ENCODE peak calls at places on chromosomes 3 and 15, in eight cellular contexts. One of them, this sample, is unnamed.

GRCh38 chr3:140942221-140943104 is 827 bp downstream of the SLC25A36 start:
- DNase-seq in left lung: peak; percentile 59
- DNase-seq in fibroblast of mammary gland: peak; percentile 60
- DNase-seq in HFF-Myc: no peak
- DNase-seq in cardiac fibroblast: peak; percentile 66
- DNase-seq in spleen: peak; percentile 91
- DNase-seq in neural progenitor cell: peak; percentile 92
- DNase-seq in right atrium auricular region: peak; percentile 61
- DNase-seq in this sample: no peak

GRCh38 chr3:66276705-66277274 is 56.0 kb downstream of the SLC25A26 start:
- DNase-seq in fibroblast of mammary gland: peak; percentile 79
- DNase-seq in HFF-Myc: peak; percentile 62
- DNase-seq in right atrium auricular region: no peak
- DNase-seq in spleen: no peak
- DNase-seq in left lung: no peak
- DNase-seq in neural progenitor cell: peak; percentile 74
- DNase-seq in cardiac fibroblast: peak; percentile 88
- DNase-seq in this sample: no peak

GRCh38 chr3:180770639-180771038 is 91.3 kb upstream of the CCDC39 start:
- DNase-seq in left lung: no peak
- DNase-seq in cardiac fibroblast: no peak
- DNase-seq in spleen: no peak
- DNase-seq in right atrium auricular region: no peak
- DNase-seq in fibroblast of mammary gland: no peak
- DNase-seq in HFF-Myc: no peak
- DNase-seq in neural progenitor cell: no peak
- DNase-seq in this sample: no peak

GRCh38 chr3:81758275-81758674 is 3.2 kb downstream of the GBE1 start:
- DNase-seq in left lung: no peak
- DNase-seq in neural progenitor cell: no peak
- DNase-seq in fibroblast of mammary gland: peak; percentile 93
- DNase-seq in spleen: no peak
- DNase-seq in cardiac fibroblast: peak; percentile 83
- DNase-seq in right atrium auricular region: no peak
- DNase-seq in HFF-Myc: peak; percentile 41
- DNase-seq in this sample: no peak

GRCh38 chr15:37093480-37094410 is 6.6 kb downstream of the MEIS2 start:
- DNase-seq in left lung: no peak
- DNase-seq in HFF-Myc: no peak
- DNase-seq in cardiac fibroblast: peak; percentile 84
- DNase-seq in spleen: no peak
- DNase-seq in right atrium auricular region: no peak
- DNase-seq in fibroblast of mammary gland: peak; percentile 85
- DNase-seq in neural progenitor cell: no peak
- DNase-seq in this sample: no peak

GRCh38 chr15:99762288-99762687 is 29.1 kb upstream of the LYSMD4 start:
- DNase-seq in right atrium auricular region: no peak
- DNase-seq in HFF-Myc: no peak
- DNase-seq in fibroblast of mammary gland: peak; percentile 3
- DNase-seq in neural progenitor cell: no peak
- DNase-seq in spleen: no peak
- DNase-seq in cardiac fibroblast: no peak
- DNase-seq in left lung: no peak
- DNase-seq in this sample: no peak

GRCh38 chr3:377158-377561 is 180.6 kb downstream of the CHL1 start:
- DNase-seq in left lung: no peak
- DNase-seq in neural progenitor cell: peak; percentile 31
- DNase-seq in HFF-Myc: no peak
- DNase-seq in right atrium auricular region: no peak
- DNase-seq in cardiac fibroblast: peak; percentile 26
- DNase-seq in fibroblast of mammary gland: peak; percentile 62
- DNase-seq in spleen: no peak
- DNase-seq in this sample: no peak

GRCh38 chr15:91100561-91101355 is 701 bp downstream of the SV2B start:
- DNase-seq in right atrium auricular region: no peak
- DNase-seq in neural progenitor cell: peak; percentile 23
- DNase-seq in left lung: no peak
- DNase-seq in HFF-Myc: no peak
- DNase-seq in cardiac fibroblast: peak; percentile 25
- DNase-seq in spleen: no peak
- DNase-seq in fibroblast of mammary gland: peak; percentile 14
- DNase-seq in this sample: no peak

GRCh38 chr3:16239082-16239770 is 25.5 kb downstream of the DPH3 start:
- DNase-seq in fibroblast of mammary gland: peak; percentile 37
- DNase-seq in HFF-Myc: no peak
- DNase-seq in cardiac fibroblast: peak; percentile 41
- DNase-seq in spleen: peak; percentile 53
- DNase-seq in neural progenitor cell: no peak
- DNase-seq in left lung: peak; percentile 47
- DNase-seq in right atrium auricular region: no peak
- DNase-seq in this sample: no peak

GRCh38 chr3:183018416-183019192 is 38.3 kb upstream of the DCUN1D1 start:
- DNase-seq in fibroblast of mammary gland: no peak
- DNase-seq in neural progenitor cell: no peak
- DNase-seq in left lung: no peak
- DNase-seq in right atrium auricular region: no peak
- DNase-seq in cardiac fibroblast: no peak
- DNase-seq in HFF-Myc: no peak
- DNase-seq in spleen: no peak
- DNase-seq in this sample: no peak

GRCh38 chr3:188326111-188326510 is 172.2 kb downstream of the LPP start:
- DNase-seq in spleen: no peak
- DNase-seq in HFF-Myc: no peak
- DNase-seq in right atrium auricular region: no peak
- DNase-seq in neural progenitor cell: no peak
- DNase-seq in fibroblast of mammary gland: no peak
- DNase-seq in cardiac fibroblast: peak; percentile 59
- DNase-seq in left lung: no peak
- DNase-seq in this sample: no peak

GRCh38 chr3:150765949-150766720 is 3.2 kb upstream of the SIAH2 start:
- DNase-seq in spleen: no peak
- DNase-seq in cardiac fibroblast: no peak
- DNase-seq in neural progenitor cell: peak; percentile 54
- DNase-seq in fibroblast of mammary gland: peak; percentile 63
- DNase-seq in HFF-Myc: peak; percentile 21
- DNase-seq in left lung: no peak
- DNase-seq in right atrium auricular region: no peak
- DNase-seq in this sample: no peak

GRCh38 chr15:70355275-70355795 is 257.6 kb upstream of the TLE3 start:
- DNase-seq in cardiac fibroblast: no peak
- DNase-seq in fibroblast of mammary gland: no peak
- DNase-seq in left lung: no peak
- DNase-seq in neural progenitor cell: no peak
- DNase-seq in right atrium auricular region: peak; percentile 49
- DNase-seq in spleen: no peak
- DNase-seq in HFF-Myc: no peak
- DNase-seq in this sample: no peak
- TF ChIP-seq CTCF in cardiac fibroblast: peak; percentile 28
- TF ChIP-seq CTCF in fibroblast of mammary gland: peak; percentile 14
- TF ChIP-seq CTCF in left lung: no peak
- TF ChIP-seq CTCF in neural progenitor cell: peak; percentile 19
- TF ChIP-seq CTCF in right atrium auricular region: no peak
- TF ChIP-seq CTCF in spleen: no peak
- TF ChIP-seq CTCF in HFF-Myc: no peak
- TF ChIP-seq CTCF in this sample: peak; percentile 25

GRCh38 chr3:175861916-175862315 is 1002.8 kb downstream of the NAALADL2 start:
- DNase-seq in left lung: no peak
- DNase-seq in fibroblast of mammary gland: no peak
- DNase-seq in spleen: no peak
- DNase-seq in HFF-Myc: no peak
- DNase-seq in right atrium auricular region: no peak
- DNase-seq in cardiac fibroblast: no peak
- DNase-seq in neural progenitor cell: no peak
- DNase-seq in this sample: no peak
- H3K4me3 ChIP-seq in left lung: no peak overlapping the region
- H3K4me3 ChIP-seq in fibroblast of mammary gland: no peak overlapping the region
- H3K4me3 ChIP-seq in spleen: no peak overlapping the region
- H3K4me3 ChIP-seq in HFF-Myc: no peak overlapping the region
- H3K4me3 ChIP-seq in right atrium auricular region: no peak overlapping the region
- H3K4me3 ChIP-seq in cardiac fibroblast: no peak overlapping the region
- H3K4me3 ChIP-seq in neural progenitor cell: no peak overlapping the region
- H3K4me3 ChIP-seq in this sample: no peak overlapping the region

GRCh38 chr3:33438284-33438668 is 1.9 kb downstream of the UBP1 start:
- DNase-seq in left lung: no peak
- DNase-seq in cardiac fibroblast: peak; percentile 51
- DNase-seq in right atrium auricular region: no peak
- DNase-seq in neural progenitor cell: peak; percentile 18
- DNase-seq in spleen: no peak
- DNase-seq in fibroblast of mammary gland: peak; percentile 68
- DNase-seq in HFF-Myc: no peak
- DNase-seq in this sample: no peak

GRCh38 chr3:33438871-33439270 is 1.3 kb downstream of the UBP1 start:
- DNase-seq in spleen: no peak
- DNase-seq in left lung: no peak
- DNase-seq in HFF-Myc: no peak
- DNase-seq in neural progenitor cell: no peak
- DNase-seq in right atrium auricular region: no peak
- DNase-seq in cardiac fibroblast: no peak
- DNase-seq in fibroblast of mammary gland: peak; percentile 40
- DNase-seq in this sample: no peak

GRCh38 chr3:33440578-33441321 is 545 bp upstream of the UBP1 start:
- DNase-seq in cardiac fibroblast: peak; percentile 100
- DNase-seq in right atrium auricular region: peak; percentile 99
- DNase-seq in fibroblast of mammary gland: peak; percentile 100
- DNase-seq in left lung: peak; percentile 100
- DNase-seq in HFF-Myc: peak; percentile 100
- DNase-seq in neural progenitor cell: peak; percentile 98
- DNase-seq in spleen: peak; percentile 92
- DNase-seq in this sample: peak; percentile 100

GRCh38 chr3:33440328-33440577 is at the start of gene UBP1:
- DNase-seq in fibroblast of mammary gland: no peak
- DNase-seq in spleen: peak; percentile 100
- DNase-seq in HFF-Myc: no peak
- DNase-seq in left lung: no peak
- DNase-seq in cardiac fibroblast: no peak
- DNase-seq in right atrium auricular region: no peak
- DNase-seq in neural progenitor cell: peak; percentile 100
- DNase-seq in this sample: no peak

DNA sequence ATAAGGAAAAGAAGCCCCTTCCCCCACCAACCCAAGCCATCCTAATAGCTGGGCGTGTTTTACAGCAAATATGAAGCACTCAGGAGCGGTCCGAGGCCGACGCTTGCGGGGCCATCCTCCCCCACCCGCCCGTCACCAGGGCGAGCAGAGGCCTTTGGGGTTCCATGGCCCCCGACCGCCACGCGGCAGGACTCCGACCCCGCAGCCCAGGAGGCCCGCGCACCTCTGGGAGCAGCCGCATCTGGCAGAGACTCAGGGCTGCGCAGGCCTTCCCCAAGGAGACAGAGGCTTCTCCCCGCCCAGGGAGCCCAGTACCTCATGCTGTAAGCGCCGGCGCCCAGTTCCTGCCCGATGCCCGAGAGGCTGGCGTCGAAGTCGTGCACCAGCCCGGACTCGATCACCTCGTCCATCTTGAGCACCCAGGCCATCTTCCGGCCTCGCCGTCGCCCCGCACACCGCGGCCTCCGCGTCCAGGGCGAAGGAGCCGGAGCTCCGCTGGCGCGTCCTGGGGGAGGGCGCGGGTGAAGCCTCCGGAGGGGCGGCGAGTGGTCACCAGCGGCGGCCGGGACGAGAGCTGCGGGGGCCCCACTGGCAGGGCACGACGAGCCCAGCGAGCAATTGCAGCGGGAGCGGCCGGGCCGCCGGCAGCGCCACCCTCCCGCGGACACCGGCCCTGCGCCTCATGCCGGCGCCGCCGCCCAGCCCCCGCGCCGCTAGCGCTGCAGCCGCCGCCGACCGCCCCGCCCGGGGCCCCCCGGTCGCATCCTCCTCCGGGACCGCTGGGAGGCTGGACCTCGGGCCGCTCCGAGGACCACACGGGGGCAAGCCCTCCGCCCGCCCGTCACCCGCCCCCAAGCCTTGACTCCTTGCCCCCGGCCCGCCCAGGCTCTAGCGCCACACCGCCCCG is 531 bp downstream of the UBP1 start:
- DNase-seq in neural progenitor cell: no peak
- DNase-seq in fibroblast of mammary gland: peak; percentile 25
- DNase-seq in HFF-Myc: no peak
- DNase-seq in cardiac fibroblast: peak; percentile 39
- DNase-seq in left lung: peak; percentile 65
- DNase-seq in spleen: no peak
- DNase-seq in right atrium auricular region: peak; percentile 70
- DNase-seq in this sample: no peak
- TF ChIP-seq CTCF in neural progenitor cell: peak; percentile 3
- TF ChIP-seq CTCF in fibroblast of mammary gland: no peak
- TF ChIP-seq CTCF in HFF-Myc: no peak
- TF ChIP-seq CTCF in cardiac fibroblast: no peak
- TF ChIP-seq CTCF in left lung: no peak
- TF ChIP-seq CTCF in spleen: no peak
- TF ChIP-seq CTCF in right atrium auricular region: no peak
- TF ChIP-seq CTCF in this sample: no peak

DNA sequence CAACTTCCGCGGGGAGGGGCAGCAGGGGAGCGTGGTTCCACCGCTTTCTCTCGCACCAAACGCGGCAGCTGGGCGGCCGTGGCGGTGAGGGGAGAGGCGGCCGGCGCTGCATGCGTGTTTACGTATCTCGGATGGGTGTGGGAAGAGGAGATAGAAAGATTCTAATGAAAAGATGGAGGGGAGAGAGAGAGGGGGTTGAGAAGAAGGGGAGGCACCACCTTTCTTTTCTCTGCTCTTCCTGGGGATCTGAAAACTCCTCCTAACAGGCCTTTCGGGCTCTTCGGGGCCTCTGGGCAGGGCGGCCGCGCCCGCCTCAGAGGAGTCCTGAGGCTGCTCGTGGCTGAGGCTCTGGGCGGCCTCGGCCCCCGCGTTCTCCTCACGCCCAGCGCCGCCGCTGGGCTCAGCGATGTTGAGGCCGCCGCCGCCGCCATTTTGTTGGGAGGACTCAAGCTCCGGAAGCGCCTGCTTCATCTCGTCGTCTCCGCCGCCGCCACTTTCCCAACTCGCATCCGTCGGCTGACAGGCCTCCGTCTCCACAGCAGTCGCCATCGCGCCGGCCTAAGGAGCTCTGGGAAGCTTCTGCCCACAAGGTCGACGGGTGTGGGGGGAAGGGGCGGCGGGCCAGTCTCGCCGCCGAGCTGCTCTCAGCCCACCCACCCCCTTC is 475 bp downstream of the TASOR start:
- DNase-seq in neural progenitor cell: peak; percentile 91
- DNase-seq in cardiac fibroblast: peak; percentile 79
- DNase-seq in HFF-Myc: peak; percentile 30
- DNase-seq in spleen: peak; percentile 95
- DNase-seq in right atrium auricular region: peak; percentile 77
- DNase-seq in left lung: peak; percentile 77
- DNase-seq in fibroblast of mammary gland: peak; percentile 60
- DNase-seq in this sample: no peak
- H3K4me3 ChIP-seq in neural progenitor cell: peak overlapping the region; percentile 75
- H3K4me3 ChIP-seq in cardiac fibroblast: peak overlapping the region; percentile 80
- H3K4me3 ChIP-seq in HFF-Myc: peak overlapping the region; percentile 54
- H3K4me3 ChIP-seq in spleen: peak overlapping the region; percentile 74
- H3K4me3 ChIP-seq in right atrium auricular region: peak overlapping the region; percentile 87
- H3K4me3 ChIP-seq in left lung: peak overlapping the region; percentile 71
- H3K4me3 ChIP-seq in fibroblast of mammary gland: peak overlapping the region; percentile 65
- H3K4me3 ChIP-seq in this sample: peak overlapping the region; percentile 79

GRCh38 chr3:111895079-111895478 is 36.0 kb downstream of the PHLDB2 start:
- DNase-seq in cardiac fibroblast: peak; percentile 59
- DNase-seq in HFF-Myc: no peak
- DNase-seq in fibroblast of mammary gland: peak; percentile 74
- DNase-seq in neural progenitor cell: peak; percentile 46
- DNase-seq in spleen: no peak
- DNase-seq in left lung: no peak
- DNase-seq in right atrium auricular region: no peak
- DNase-seq in this sample: no peak
- TF ChIP-seq CTCF in cardiac fibroblast: peak; percentile 47
- TF ChIP-seq CTCF in HFF-Myc: peak; percentile 45
- TF ChIP-seq CTCF in fibroblast of mammary gland: peak; percentile 66
- TF ChIP-seq CTCF in neural progenitor cell: peak; percentile 57
- TF ChIP-seq CTCF in spleen: no peak
- TF ChIP-seq CTCF in left lung: no peak
- TF ChIP-seq CTCF in right atrium auricular region: no peak
- TF ChIP-seq CTCF in this sample: peak; percentile 51

This sample was measured in epithelial cell of proximal tubule.